ENCODE peak calls at places on chromosomes 7 and 10, in four cellular contexts. S, J, H and C are unnamed samples. For H3K4me1, the result is how much of the 10 kb centered on the place peaks cover.

GRCh38 chr10:132383026-132383565 is 13.9 kb upstream of the PWWP2B start:
- DNase-seq in H (no peak), S (no peak), J (no peak), C (peak)

GRCh38 chr7:95718556-95719410 is 53.6 kb upstream of the DYNC1I1 start:
- DNase-seq in H (no peak), J (no peak), S (peak), C (no peak)

GRCh38 chr7:4957847-4958476 is 1.0 kb downstream of the MMD2 start:
- DNase-seq in S (no peak), H (no peak), J (no peak), C (no peak)

GRCh38 chr7:156074084-156074483 is 261.8 kb upstream of the SHH start:
- DNase-seq in S (no peak), H (no peak), J (no peak), C (no peak)

GRCh38 chr10:68424454-68425014 is 17.5 kb upstream of the RUFY2 start:
- DNase-seq in H (no peak), J (no peak), S (no peak), C (no peak)

GRCh38 chr10:79195091-79195923 is 126.5 kb downstream of the ZMIZ1 start:
- DNase-seq in S (peak), J (peak), H (peak), C (peak)

GRCh38 chr7:5296627-5297226 is 14.0 kb downstream of the SLC29A4 start:
- DNase-seq in H (no peak), S (no peak), J (peak), C (no peak)

GRCh38 chr7:136956671-136957070 is 88.2 kb downstream of the CHRM2 start:
- DNase-seq in S (no peak), H (no peak), J (no peak), C (no peak)

GRCh38 chr10:35040761-35041501 is 49.2 kb downstream of the CUL2 start:
- DNase-seq in J (no peak), S (no peak), H (no peak), C (no peak)

GRCh38 chr7:40008218-40008815 is 58.3 kb downstream of the CDK13 start:
- DNase-seq in S (peak), H (no peak), J (no peak), C (no peak)

GRCh38 chr7:30660331-30661255 is 21.7 kb downstream of the CRHR2 start:
- DNase-seq in S (no peak), H (no peak), J (no peak), C (no peak)

GRCh38 chr7:32032211-32032610 is 38.0 kb downstream of the PDE1C start:
- DNase-seq in J (no peak), S (no peak), H (no peak), C (no peak)

GRCh38 chr7:79854621-79855020 is 280.0 kb upstream of the GNAI1 start:
- DNase-seq in H (no peak), S (no peak), J (no peak), C (no peak)

GRCh38 chr10:18478354-18478753 is 173.0 kb downstream of the NSUN6 start:
- DNase-seq in J (no peak), S (no peak), H (no peak), C (no peak)

GRCh38 chr7:120991570-120991969 is 3.1 kb downstream of the CPED1 start:
- DNase-seq in H (no peak), J (no peak), S (no peak), C (no peak)

GRCh38 chr7:41367967-41368882 is 334.7 kb downstream of the INHBA start:
- DNase-seq in H (no peak), S (no peak), J (no peak), C (no peak)

GRCh38 chr10:79384773-79385391 is 37.6 kb downstream of the PPIF start:
- DNase-seq in S (no peak), J (no peak), H (no peak), C (peak)

GRCh38 chr7:107494315-107494751 is 24.5 kb downstream of the GPR22 start:
- DNase-seq in H (no peak), J (no peak), S (no peak), C (no peak)

GRCh38 chr7:151157645-151158329 is 9.7 kb downstream of the GBX1 start:
- DNase-seq in J (no peak), S (peak), H (no peak), C (no peak)

GRCh38 chr7:15839415-15840100 is 153.1 kb upstream of the MEOX2 start:
- DNase-seq in H (no peak), S (no peak), J (peak), C (peak)

GRCh38 chr7:99079104-99079503 is 64.8 kb downstream of the SMURF1 start:
- DNase-seq in S (no peak), H (no peak), J (no peak), C (no peak)

GRCh38 chr7:155459133-155459866 is 1.4 kb downstream of the EN2 start:
- DNase-seq in H (no peak), S (no peak), J (no peak), C (no peak)

GRCh38 chr7:135801877-135802276 is 53.3 kb upstream of the FAM180A start:
- DNase-seq in H (no peak), S (no peak), J (no peak), C (no peak)

GRCh38 chr7:137324796-137325700 is 18.5 kb downstream of the PTN start:
- DNase-seq in H (no peak), S (no peak), J (no peak), C (no peak)

GRCh38 chr10:90313548-90314325 is 544.1 kb downstream of the HTR7 start:
- DNase-seq in J (no peak), S (no peak), H (no peak), C (no peak)

GRCh38 chr10:69958232-69958902 is 94.3 kb upstream of the MACROH2A2 start:
- DNase-seq in H (peak), J (no peak), S (peak), C (no peak)

GRCh38 chr7:35646289-35647033 is 48.5 kb downstream of the HERPUD2 start:
- DNase-seq in S (no peak), J (no peak), H (no peak), C (no peak)

GRCh38 chr10:33237736-33238624 is 96.5 kb downstream of the NRP1 start:
- DNase-seq in H (no peak), S (peak), J (peak), C (no peak)

GRCh38 chr10:131086094-131086493 is 225.4 kb downstream of the TCERG1L start:
- DNase-seq in J (no peak), S (no peak), H (no peak), C (no peak)

GRCh38 chr10:77208857-77209256 is 428.8 kb downstream of the KCNMA1 start:
- DNase-seq in H (no peak), J (no peak), S (no peak), C (no peak)

GRCh38 chr10:19347592-19347991 is 299.0 kb downstream of the MALRD1 start:
- DNase-seq in H (no peak), S (no peak), J (no peak), C (no peak)

GRCh38 chr10:59383436-59383835 is 21.1 kb upstream of the FAM13C start:
- DNase-seq in J (no peak), H (no peak), S (no peak), C (no peak)

GRCh38 chr7:98021588-98022351 is 31.8 kb upstream of the OCM2 start:
- DNase-seq in S (peak), J (peak), H (peak), C (peak)

GRCh38 chr7:150337659-150338081 is 3.8 kb downstream of the RARRES2 start:
- DNase-seq in S (no peak), H (no peak), J (no peak), C (no peak)

GRCh38 chr7:92053312-92053711 is 81.0 kb downstream of the CYP51A1 start:
- DNase-seq in H (no peak), S (no peak), J (no peak), C (no peak)

GRCh38 chr7:5630670-5631069 is 150.8 kb downstream of the RNF216 start:
- DNase-seq in S (no peak), H (no peak), J (no peak), C (no peak)

GRCh38 chr7:130356121-130356759 is 11.6 kb downstream of the CPA5 start:
- DNase-seq in S (peak), J (peak), H (no peak), C (no peak)

GRCh38 chr10:51700228-51700835 is 937 bp upstream of the CSTF2T start:
- DNase-seq in J (no peak), S (no peak), H (peak), C (no peak)

GRCh38 chr7:115009139-115009538 is 87.2 kb downstream of the MDFIC start:
- DNase-seq in H (no peak), J (no peak), S (no peak), C (no peak)

DNA sequence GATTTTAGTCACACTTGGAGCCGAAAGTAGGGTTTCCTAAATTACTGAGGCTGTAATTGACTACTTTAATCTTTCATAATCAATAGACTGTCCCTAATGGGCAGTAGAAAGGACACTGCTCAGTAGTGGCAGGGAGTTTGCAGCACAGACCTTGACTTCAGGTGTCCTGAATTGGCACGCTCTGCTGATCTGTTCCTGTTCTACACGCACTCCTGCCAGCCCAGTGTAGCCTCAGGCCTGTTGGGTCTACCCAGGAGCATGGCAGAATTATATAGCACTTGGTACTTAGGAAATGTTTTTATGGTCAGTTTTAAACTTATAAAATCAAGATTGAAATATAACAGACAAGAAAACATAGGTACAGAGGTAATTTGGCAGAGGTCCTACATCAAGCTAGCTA is 9.0 kb downstream of the EIF4H start:
- DNase-seq in H (no peak), S (no peak), J (no peak), C (no peak)
- H3K4me1 ChIP-seq in H (half or more), S (under half), J (under half), C (half or more)

GRCh38 chr7:17492437-17492836 is 194.0 kb downstream of the AHR start:
- DNase-seq in H (no peak), J (no peak), S (no peak), C (no peak)
- TF ChIP-seq EP300 in H (no peak), J (no peak), S (no peak), C (no peak)

GRCh38 chr7:158842486-158842885 is 13.2 kb upstream of the ESYT2 start:
- DNase-seq in J (no peak), S (no peak), H (no peak), C (no peak)

GRCh38 chr7:158843775-158844174 is 12.6 kb upstream of the DYNC2I1 start:
- DNase-seq in H (no peak), J (no peak), S (no peak), C (no peak)

GRCh38 chr7:158849553-158850389 is 6.6 kb upstream of the DYNC2I1 start:
- DNase-seq in H (peak), S (no peak), J (no peak), C (no peak)

GRCh38 chr7:158847451-158847866 is 8.9 kb upstream of the DYNC2I1 start:
- DNase-seq in H (no peak), J (no peak), S (no peak), C (no peak)

GRCh38 chr7:158846304-158846703 is 10.1 kb upstream of the DYNC2I1 start:
- DNase-seq in J (no peak), S (no peak), H (no peak), C (no peak)
- H3K27ac ChIP-seq in J (no peak), S (no peak), H (no peak), C (no peak)

GRCh38 chr10:110158051-110159005 is 49.1 kb upstream of the MXI1 start:
- DNase-seq in S (no peak), J (no peak), H (no peak), C (no peak)

GRCh38 chr10:110151871-110152270 is 55.5 kb upstream of the MXI1 start:
- DNase-seq in H (no peak), J (no peak), S (no peak), C (no peak)

GRCh38 chr10:110151467-110151866 is 55.9 kb upstream of the MXI1 start:
- DNase-seq in S (no peak), J (no peak), H (peak), C (no peak)

GRCh38 chr10:110153396-110153795 is 54.0 kb upstream of the MXI1 start:
- DNase-seq in H (no peak), J (no peak), S (no peak), C (peak)

DNA sequence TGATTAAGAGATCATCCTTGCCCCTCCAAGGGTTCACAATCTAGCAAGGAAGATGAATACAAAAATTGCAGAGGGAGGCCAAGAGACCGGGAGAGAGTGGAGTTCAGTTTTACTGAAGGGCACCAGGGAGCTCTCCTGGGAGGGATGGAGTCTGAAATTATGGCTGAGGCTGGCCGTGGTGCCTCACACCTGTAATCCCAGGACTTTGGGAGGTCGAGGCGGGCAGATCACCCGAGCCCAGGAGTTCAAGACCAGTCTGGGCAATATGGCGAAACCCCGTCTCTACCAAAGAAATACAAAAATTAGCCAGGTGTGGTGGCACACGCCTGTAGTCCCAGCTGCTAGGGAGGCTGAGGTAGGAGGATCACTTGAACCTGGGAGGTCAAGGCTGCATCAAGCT is 51.4 kb upstream of the MXI1 start:
- DNase-seq in J (no peak), S (no peak), H (no peak), C (peak)
- H3K4me1 ChIP-seq in J (under half), S (under half), H (under half), C (under half)

GRCh38 chr7:134458806-134459698 is at the start of gene AKR1B1:
- DNase-seq in H (peak), J (peak), S (peak), C (peak)
- TF ChIP-seq EP300 in H (peak), J (no peak), S (no peak), C (no peak)

GRCh38 chr10:126041804-126042231 is 145.5 kb downstream of the FANK1 start:
- DNase-seq in J (no peak), S (peak), H (peak), C (peak)
- H3K27ac ChIP-seq in J (no peak), S (no peak), H (no peak), C (no peak)

DNA sequence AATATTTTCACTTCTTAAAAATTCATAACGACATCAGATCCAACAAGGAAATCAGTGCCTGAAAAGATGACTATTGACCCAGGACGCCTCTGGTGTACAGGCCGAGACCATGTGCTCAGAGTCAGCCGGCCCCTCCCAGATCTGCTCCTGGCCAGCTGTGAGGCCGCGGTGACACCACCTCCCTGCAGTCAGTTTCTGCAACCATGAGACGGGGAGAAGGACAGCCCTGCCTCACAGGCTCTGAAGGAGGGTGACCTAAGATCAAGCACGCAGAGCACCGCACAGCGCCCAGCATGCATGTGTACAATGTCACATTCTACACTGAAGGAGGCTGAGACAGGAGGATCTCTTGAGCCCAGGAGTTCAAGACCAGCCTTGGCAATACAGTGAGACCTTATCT is 2.6 kb upstream of the GPER1 start:
- DNase-seq in S (no peak), H (peak), J (no peak), C (no peak)
- H3K4me1 ChIP-seq in S (under half), H (half or more), J (under half), C (half or more)

GRCh38 chr10:62050941-62051433 is 149.5 kb downstream of the ARID5B start:
- DNase-seq in S (peak), H (peak), J (no peak), C (peak)
- TF ChIP-seq EP300 in S (peak), H (no peak), J (no peak), C (peak)

DNA sequence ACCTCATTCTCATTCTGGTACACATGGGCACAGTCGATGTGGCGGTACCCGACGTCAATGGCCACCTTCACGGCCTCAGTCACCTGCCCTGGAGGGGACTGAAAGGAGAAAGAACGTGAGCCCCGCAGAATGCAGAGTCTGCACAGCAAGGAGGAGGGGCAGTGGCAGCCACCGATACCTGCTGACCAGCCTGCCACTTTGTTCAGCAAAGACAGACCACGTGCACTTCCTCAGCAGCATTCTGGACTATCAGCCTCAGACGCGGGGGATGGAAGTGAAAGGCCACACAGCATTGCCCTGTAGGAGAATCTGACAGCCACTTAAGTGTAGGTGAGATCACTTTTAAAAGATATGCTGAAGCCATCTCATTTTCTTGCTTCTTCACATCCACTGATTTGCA is 7.2 kb downstream of the AKR1B1 start:
- DNase-seq in J (no peak), H (no peak), S (no peak), C (no peak)
- H3K27ac ChIP-seq in J (no peak), H (no peak), S (no peak), C (no peak)